ENCODE peak calls at places on chromosome 3, in seven cellular contexts. C is CD8-positive, alpha-beta T cell; T is uterus; V is cardiac muscle cell; R is mammary epithelial cell; H is AG04450; B is dorsolateral prefrontal cortex. S is an unnamed sample.

GRCh38 chr3:101303089-101303731 is 17.2 kb downstream of the IMPG2 start:
- DNase-seq in C (no peak), T (no peak), V (no peak), R (peak), H (peak), B (no peak), S (no peak)

GRCh38 chr3:23103764-23104163 is 99.4 kb upstream of the UBE2E2 start:
- DNase-seq in C (no peak), T (no peak), V (no peak), R (no peak), H (no peak), B (no peak), S (no peak)

GRCh38 chr3:71585891-71586809 is 2.6 kb upstream of the FOXP1 start:
- DNase-seq in C (no peak), T (peak), V (no peak), R (no peak), H (no peak), B (no peak), S (no peak)

GRCh38 chr3:197547618-197548017 is 8.2 kb downstream of the BDH1 start:
- DNase-seq in C (no peak), T (no peak), V (peak), R (no peak), H (no peak), B (no peak), S (peak)

GRCh38 chr3:54188176-54188791 is 65.9 kb downstream of the CACNA2D3 start:
- DNase-seq in C (no peak), T (no peak), V (peak), R (peak), H (no peak), B (no peak), S (no peak)

GRCh38 chr3:141399979-141400971 is 32.0 kb downstream of the ZBTB38 start:
- DNase-seq in C (no peak), T (no peak), V (peak), R (no peak), H (no peak), B (no peak), S (peak)

GRCh38 chr3:30747771-30748281 is 141.4 kb downstream of the TGFBR2 start:
- DNase-seq in C (no peak), T (no peak), V (peak), R (peak), H (no peak), B (no peak), S (no peak)

GRCh38 chr3:13045904-13046568 is 27.2 kb downstream of the IQSEC1 start:
- DNase-seq in C (no peak), T (no peak), V (no peak), R (no peak), H (no peak), B (peak), S (peak)

GRCh38 chr3:190217081-190217480 is 96.4 kb upstream of the P3H2 start:
- DNase-seq in C (no peak), T (no peak), V (no peak), R (peak), H (no peak), B (no peak), S (no peak)

GRCh38 chr3:197791120-197792018 is at the start of gene LRCH3:
- DNase-seq in C (peak), T (peak), V (peak), R (peak), H (no peak), B (peak), S (peak)

GRCh38 chr3:29696311-29696710 is 415.4 kb downstream of the RBMS3 start:
- DNase-seq in C (no peak), T (no peak), V (no peak), R (no peak), H (no peak), B (no peak), S (no peak)

GRCh38 chr3:194833511-194833910 is 147.8 kb downstream of the FAM43A start:
- DNase-seq in C (no peak), T (no peak), V (no peak), R (no peak), H (no peak), B (no peak), S (no peak)

GRCh38 chr3:65995030-65995429 is 43.7 kb downstream of the MAGI1 start:
- DNase-seq in C (no peak), T (no peak), V (no peak), R (peak), H (no peak), B (no peak), S (no peak)

DNA sequence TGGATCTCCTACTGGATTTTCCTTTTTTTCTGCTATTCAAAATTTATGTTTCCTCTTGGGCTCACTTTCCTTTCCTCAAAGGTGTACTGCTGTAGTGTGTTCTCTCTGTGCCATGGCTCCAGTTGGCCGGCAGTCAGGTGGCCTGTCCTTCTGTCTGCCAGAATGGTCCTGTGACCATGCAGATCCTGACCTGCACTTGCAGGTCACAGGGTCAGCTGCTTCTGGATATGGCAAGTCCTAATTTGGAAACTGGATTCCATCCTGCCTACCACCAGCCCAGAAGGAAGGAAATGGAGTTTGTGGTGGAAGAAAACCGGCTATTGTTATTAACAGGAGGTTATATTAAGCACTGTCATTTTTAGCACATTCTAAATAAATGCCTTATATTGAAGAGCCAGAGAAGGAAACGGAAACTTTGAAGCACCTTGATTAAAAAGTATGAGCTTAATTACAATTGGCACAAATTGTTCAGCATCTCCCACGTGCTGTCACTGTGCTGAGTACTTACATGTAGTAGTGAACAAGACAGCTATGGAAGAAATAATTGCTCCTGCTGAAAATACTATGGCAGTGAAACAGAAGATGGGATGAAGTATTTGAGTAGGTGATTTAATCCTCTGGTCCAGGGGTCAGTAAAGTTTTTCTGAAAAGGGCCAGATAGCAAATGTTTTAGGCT is 362.8 kb downstream of the PTPRG start:
- DNase-seq in C (no peak), T (peak), V (peak), R (no peak), H (no peak), B (no peak), S (no peak)
- H3K27ac ChIP-seq in C (no peak), T (no peak), V (peak), R (no peak), H (no peak), B (no peak), S (no peak)

GRCh38 chr3:37862712-37863551 is 1.3 kb downstream of the CTDSPL start:
- DNase-seq in C (no peak), T (peak), V (peak), R (peak), H (no peak), B (no peak), S (no peak)
- H3K27ac ChIP-seq in C (no peak), T (peak), V (peak), R (peak), H (peak), B (peak), S (peak)

GRCh38 chr3:124586126-124587052 is 143.9 kb upstream of the UMPS start:
- DNase-seq in C (no peak), T (no peak), V (peak), R (no peak), H (no peak), B (no peak), S (no peak)
- H3K27ac ChIP-seq in C (no peak), T (no peak), V (peak), R (no peak), H (no peak), B (no peak), S (no peak)

DNA sequence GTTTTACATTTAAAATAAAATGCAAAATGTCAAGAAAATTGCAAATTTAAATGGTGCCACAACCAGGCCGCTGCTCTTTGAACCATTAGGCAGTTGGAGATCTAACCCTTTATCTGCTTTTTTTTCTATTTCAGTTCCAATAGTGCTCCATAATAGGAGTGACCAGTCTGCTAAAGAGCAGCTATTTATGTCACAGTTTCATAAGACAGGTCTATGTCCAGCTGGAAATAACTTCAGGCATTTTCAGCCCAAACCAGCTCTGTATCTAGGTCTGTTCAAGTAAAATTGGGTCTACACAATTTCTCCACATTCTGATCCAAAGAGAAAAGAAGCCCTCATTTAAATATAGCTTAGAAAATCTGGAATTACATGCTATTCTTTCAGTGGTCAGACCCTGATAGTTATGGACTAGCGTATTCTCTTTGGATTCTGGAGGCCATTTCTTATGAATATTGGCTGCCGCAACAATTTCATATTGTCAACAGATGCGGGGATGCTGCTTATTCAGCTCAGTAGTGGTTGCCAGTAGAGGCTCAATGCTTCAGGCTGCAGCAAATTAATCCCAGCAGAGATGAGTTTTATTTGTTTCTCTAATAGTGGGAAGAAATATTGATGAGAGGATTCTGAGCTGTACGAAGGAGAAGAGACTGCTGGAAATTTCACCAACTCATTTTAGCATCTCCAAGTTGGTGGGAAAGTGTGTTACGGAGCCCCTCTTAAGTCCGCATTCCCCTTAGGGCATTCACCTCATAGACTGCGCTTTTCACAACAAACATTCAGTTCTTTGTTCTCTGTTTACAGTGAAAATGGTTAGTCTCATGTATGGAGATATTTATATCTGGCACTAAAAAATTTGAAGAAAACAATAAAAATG is 887.0 kb downstream of the ROBO1 start:
- DNase-seq in C (no peak), T (no peak), V (no peak), R (no peak), H (no peak), B (no peak), S (no peak)
- H3K27ac ChIP-seq in C (no peak), T (no peak), V (peak), R (no peak), H (no peak), B (peak), S (no peak)

GRCh38 chr3:123344941-123345594 is 103.8 kb downstream of the ADCY5 start:
- DNase-seq in C (no peak), T (no peak), V (no peak), R (no peak), H (no peak), B (peak), S (no peak)

GRCh38 chr3:123341871-123342630 is 106.8 kb downstream of the ADCY5 start:
- DNase-seq in C (no peak), T (no peak), V (no peak), R (no peak), H (no peak), B (peak), S (no peak)

GRCh38 chr3:123344175-123344908 is 104.5 kb downstream of the ADCY5 start:
- DNase-seq in C (no peak), T (no peak), V (peak), R (no peak), H (no peak), B (peak), S (peak)

GRCh38 chr3:123343296-123344174 is 105.4 kb downstream of the ADCY5 start:
- DNase-seq in C (no peak), T (no peak), V (peak), R (no peak), H (no peak), B (peak), S (no peak)

DNA sequence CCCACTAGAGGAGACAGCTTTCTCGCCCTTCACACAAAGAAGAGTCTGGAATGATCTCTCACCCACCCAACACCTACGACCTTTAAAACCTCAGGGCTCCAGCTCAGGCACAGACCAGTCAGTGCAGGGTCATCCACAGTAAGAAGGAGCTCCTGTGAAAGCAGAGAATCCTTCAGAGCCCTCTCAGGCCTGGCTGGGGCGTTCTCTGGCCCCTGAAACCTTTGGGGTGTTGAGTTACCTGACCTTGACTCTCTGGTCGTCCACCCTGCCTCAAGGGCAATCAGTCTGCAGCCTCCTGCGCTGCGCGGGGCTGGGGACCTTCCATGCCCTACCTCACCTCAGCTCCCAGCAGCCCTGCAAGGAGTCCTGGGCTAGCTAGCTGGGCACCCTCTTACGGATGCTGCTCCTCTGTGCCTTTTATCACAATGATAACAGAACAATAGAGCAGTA is 106.2 kb downstream of the ADCY5 start:
- DNase-seq in C (no peak), T (no peak), V (no peak), R (no peak), H (no peak), B (peak), S (no peak)
- H3K27ac ChIP-seq in C (no peak), T (no peak), V (no peak), R (no peak), H (no peak), B (no peak), S (no peak)

S was measured in Peyer's patch.